ENCODE peak calls at places on chromosomes 12 and 14, in seven cellular contexts. One of them, this sample, is unnamed.

GRCh38 chr12:50505386-50505827 is 622 bp downstream of the DIP2B start:
- DNase-seq in H1: no peak
- DNase-seq in HepG2: no peak
- DNase-seq in GM12878: no peak
- DNase-seq in HCT116: no peak
- DNase-seq in SK-N-SH: peak; percentile 64
- DNase-seq in K562: peak; percentile 41
- DNase-seq in this sample: peak; percentile 29

GRCh38 chr12:64678248-64678647 is 68.0 kb downstream of the RASSF3 start:
- DNase-seq in HepG2: no peak
- DNase-seq in GM12878: no peak
- DNase-seq in SK-N-SH: no peak
- DNase-seq in HCT116: no peak
- DNase-seq in H1: no peak
- DNase-seq in K562: no peak
- DNase-seq in this sample: peak; percentile 67

GRCh38 chr12:114691810-114692557 is 8.0 kb upstream of the TBX3 start:
- DNase-seq in HCT116: no peak
- DNase-seq in K562: no peak
- DNase-seq in GM12878: no peak
- DNase-seq in HepG2: no peak
- DNase-seq in SK-N-SH: peak; percentile 11
- DNase-seq in H1: peak; percentile 69
- DNase-seq in this sample: peak; percentile 54

GRCh38 chr12:14443531-14443930 is 78.0 kb downstream of the ATF7IP start:
- DNase-seq in K562: no peak
- DNase-seq in HepG2: no peak
- DNase-seq in H1: no peak
- DNase-seq in GM12878: no peak
- DNase-seq in SK-N-SH: no peak
- DNase-seq in HCT116: no peak
- DNase-seq in this sample: no peak

GRCh38 chr12:106171117-106171750 is 32.5 kb upstream of the NUAK1 start:
- DNase-seq in H1: no peak
- DNase-seq in GM12878: no peak
- DNase-seq in HepG2: no peak
- DNase-seq in K562: no peak
- DNase-seq in SK-N-SH: no peak
- DNase-seq in HCT116: no peak
- DNase-seq in this sample: peak; percentile 43

GRCh38 chr14:89178802-89179201 is 238.2 kb downstream of the FOXN3 start:
- DNase-seq in SK-N-SH: no peak
- DNase-seq in H1: no peak
- DNase-seq in K562: no peak
- DNase-seq in GM12878: no peak
- DNase-seq in HepG2: no peak
- DNase-seq in HCT116: no peak
- DNase-seq in this sample: no peak

GRCh38 chr12:75603475-75603874 is 92.1 kb upstream of the KRR1 start:
- DNase-seq in K562: no peak
- DNase-seq in SK-N-SH: no peak
- DNase-seq in GM12878: no peak
- DNase-seq in H1: no peak
- DNase-seq in HCT116: no peak
- DNase-seq in HepG2: no peak
- DNase-seq in this sample: no peak

GRCh38 chr14:95518045-95518751 is 1.7 kb upstream of the SYNE3 start:
- DNase-seq in SK-N-SH: no peak
- DNase-seq in HepG2: no peak
- DNase-seq in GM12878: no peak
- DNase-seq in K562: no peak
- DNase-seq in H1: no peak
- DNase-seq in HCT116: no peak
- DNase-seq in this sample: no peak

GRCh38 chr12:122518908-122519307 is 7.8 kb downstream of the RSRC2 start:
- DNase-seq in HepG2: no peak
- DNase-seq in HCT116: no peak
- DNase-seq in H1: no peak
- DNase-seq in K562: no peak
- DNase-seq in GM12878: no peak
- DNase-seq in SK-N-SH: no peak
- DNase-seq in this sample: no peak

GRCh38 chr14:22976620-22977433 is 5.5 kb downstream of the AJUBA start:
- DNase-seq in HCT116: no peak
- DNase-seq in GM12878: no peak
- DNase-seq in SK-N-SH: no peak
- DNase-seq in K562: peak; percentile 47
- DNase-seq in H1: no peak
- DNase-seq in HepG2: peak; percentile 99
- DNase-seq in this sample: peak; percentile 74

GRCh38 chr14:76769636-76770292 is 8.5 kb downstream of the VASH1 start:
- DNase-seq in GM12878: no peak
- DNase-seq in K562: no peak
- DNase-seq in SK-N-SH: no peak
- DNase-seq in HepG2: no peak
- DNase-seq in HCT116: no peak
- DNase-seq in H1: peak; percentile 40
- DNase-seq in this sample: no peak

GRCh38 chr12:109020750-109021380 is at the start of gene SVOP:
- DNase-seq in HepG2: peak; percentile 63
- DNase-seq in HCT116: peak; percentile 29
- DNase-seq in SK-N-SH: peak; percentile 85
- DNase-seq in K562: peak; percentile 80
- DNase-seq in H1: peak; percentile 97
- DNase-seq in GM12878: no peak
- DNase-seq in this sample: peak; percentile 77

GRCh38 chr14:93014038-93015023 is 91.4 kb downstream of the CHGA start:
- DNase-seq in K562: no peak
- DNase-seq in H1: no peak
- DNase-seq in SK-N-SH: no peak
- DNase-seq in HepG2: no peak
- DNase-seq in GM12878: no peak
- DNase-seq in HCT116: no peak
- DNase-seq in this sample: no peak

GRCh38 chr14:92988786-92989755 is 66.1 kb downstream of the CHGA start:
- DNase-seq in SK-N-SH: no peak
- DNase-seq in HCT116: no peak
- DNase-seq in HepG2: no peak
- DNase-seq in H1: no peak
- DNase-seq in GM12878: no peak
- DNase-seq in K562: no peak
- DNase-seq in this sample: no peak

GRCh38 chr12:128803788-128804187 is 20.0 kb downstream of the SLC15A4 start:
- DNase-seq in K562: no peak
- DNase-seq in SK-N-SH: no peak
- DNase-seq in HepG2: no peak
- DNase-seq in GM12878: no peak
- DNase-seq in HCT116: no peak
- DNase-seq in H1: no peak
- DNase-seq in this sample: no peak

GRCh38 chr14:37215345-37215744 is 17.6 kb downstream of the MIPOL1 start:
- DNase-seq in SK-N-SH: no peak
- DNase-seq in HCT116: no peak
- DNase-seq in GM12878: no peak
- DNase-seq in HepG2: no peak
- DNase-seq in K562: no peak
- DNase-seq in H1: no peak
- DNase-seq in this sample: no peak

GRCh38 chr12:118061011-118061875 is at the start of gene WSB2:
- DNase-seq in K562: peak; percentile 92
- DNase-seq in SK-N-SH: peak; percentile 88
- DNase-seq in HCT116: no peak
- DNase-seq in HepG2: no peak
- DNase-seq in GM12878: no peak
- DNase-seq in H1: peak; percentile 70
- DNase-seq in this sample: peak; percentile 64

GRCh38 chr12:10364839-10365681 is 24.8 kb downstream of the KLRK1 start:
- DNase-seq in H1: no peak
- DNase-seq in SK-N-SH: peak; percentile 33
- DNase-seq in HepG2: peak; percentile 53
- DNase-seq in K562: no peak
- DNase-seq in HCT116: peak; percentile 71
- DNase-seq in GM12878: peak; percentile 53
- DNase-seq in this sample: no peak

DNA sequence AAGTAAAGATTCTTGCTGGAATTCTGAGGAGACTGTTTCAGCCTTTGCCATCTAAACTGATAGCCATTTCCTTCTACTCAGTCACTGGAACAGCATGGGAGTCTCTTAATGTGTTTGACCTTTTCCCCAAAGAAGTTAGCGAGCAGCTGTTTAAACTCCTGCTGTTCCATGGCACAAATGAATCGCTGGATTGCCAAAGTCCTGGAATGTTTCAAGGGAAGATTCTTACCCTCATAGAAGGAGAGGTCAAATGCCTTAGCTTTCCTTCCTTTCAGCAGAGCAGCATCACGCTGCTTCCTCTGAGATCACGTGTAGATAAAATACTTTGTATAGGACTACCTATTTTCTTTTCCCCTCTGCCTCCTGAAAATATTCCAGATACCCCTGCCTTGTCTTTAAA is 10.5 kb upstream of the NR2C1 start:
- DNase-seq in GM12878: no peak
- DNase-seq in HCT116: no peak
- DNase-seq in HepG2: no peak
- DNase-seq in K562: no peak
- DNase-seq in H1: no peak
- DNase-seq in SK-N-SH: no peak
- DNase-seq in this sample: no peak
- TF ChIP-seq JUND in GM12878: no peak
- TF ChIP-seq JUND in HCT116: no peak
- TF ChIP-seq JUND in HepG2: no peak
- TF ChIP-seq JUND in K562: no peak
- TF ChIP-seq JUND in H1: no peak
- TF ChIP-seq JUND in SK-N-SH: peak; percentile 7
- TF ChIP-seq JUND in this sample: no peak

DNA sequence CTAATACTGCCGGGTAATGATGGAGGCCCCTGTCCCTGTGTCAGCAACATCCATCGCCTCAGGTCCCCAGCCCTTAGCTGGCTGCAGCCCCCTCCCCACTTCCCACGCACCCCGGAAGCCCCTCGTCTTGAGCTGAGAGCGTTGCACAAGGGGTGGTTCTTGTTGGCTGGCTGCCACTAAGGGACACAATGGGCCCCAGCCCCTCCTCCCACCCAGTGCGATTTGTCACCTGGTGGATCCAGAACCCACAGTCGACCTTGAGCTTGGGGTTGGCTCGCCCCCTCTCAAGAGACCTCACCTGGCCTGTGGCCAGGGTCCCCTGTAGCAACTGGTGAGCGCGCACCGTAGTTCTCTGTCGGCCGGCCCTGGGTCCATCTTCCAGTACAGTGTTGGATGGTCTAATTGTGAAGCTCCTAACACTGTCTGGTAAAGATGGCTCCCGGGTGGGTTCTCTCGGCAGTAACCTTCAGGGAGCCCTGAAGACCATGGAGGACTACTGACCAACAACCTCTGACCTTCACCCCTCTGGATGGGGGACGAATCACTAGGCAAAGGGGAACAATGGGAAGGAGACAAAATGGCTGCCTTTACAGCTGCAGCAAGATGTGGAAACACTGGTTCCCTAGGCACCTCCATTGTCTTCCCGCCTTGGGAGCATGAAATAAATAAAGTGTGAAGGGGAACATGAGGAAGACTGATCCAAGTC is 6.6 kb downstream of the PHB2 start:
- DNase-seq in H1: no peak
- DNase-seq in HepG2: no peak
- DNase-seq in K562: no peak
- DNase-seq in HCT116: no peak
- DNase-seq in SK-N-SH: peak; percentile 24
- DNase-seq in GM12878: no peak
- DNase-seq in this sample: no peak
- TF ChIP-seq JUND in H1: no peak
- TF ChIP-seq JUND in HepG2: no peak
- TF ChIP-seq JUND in K562: no peak
- TF ChIP-seq JUND in HCT116: no peak
- TF ChIP-seq JUND in SK-N-SH: no peak
- TF ChIP-seq JUND in GM12878: no peak
- TF ChIP-seq JUND in this sample: no peak

GRCh38 chr12:91113621-91114020 is 2.3 kb upstream of the LUM start:
- DNase-seq in SK-N-SH: no peak
- DNase-seq in HepG2: no peak
- DNase-seq in GM12878: no peak
- DNase-seq in H1: no peak
- DNase-seq in K562: no peak
- DNase-seq in HCT116: no peak
- DNase-seq in this sample: no peak
- TF ChIP-seq JUND in SK-N-SH: no peak
- TF ChIP-seq JUND in HepG2: no peak
- TF ChIP-seq JUND in GM12878: no peak
- TF ChIP-seq JUND in H1: no peak
- TF ChIP-seq JUND in K562: no peak
- TF ChIP-seq JUND in HCT116: no peak
- TF ChIP-seq JUND in this sample: no peak

GRCh38 chr14:74508844-74509428 is 15.4 kb downstream of the ISCA2 start:
- DNase-seq in HepG2: no peak
- DNase-seq in HCT116: no peak
- DNase-seq in SK-N-SH: no peak
- DNase-seq in K562: no peak
- DNase-seq in GM12878: no peak
- DNase-seq in H1: no peak
- DNase-seq in this sample: no peak

GRCh38 chr14:74509587-74510210 is 16.1 kb downstream of the ISCA2 start:
- DNase-seq in K562: no peak
- DNase-seq in HCT116: no peak
- DNase-seq in GM12878: no peak
- DNase-seq in HepG2: no peak
- DNase-seq in H1: no peak
- DNase-seq in SK-N-SH: no peak
- DNase-seq in this sample: no peak

GRCh38 chr14:74511966-74512365 is 18.4 kb downstream of the ISCA2 start:
- DNase-seq in HCT116: no peak
- DNase-seq in SK-N-SH: no peak
- DNase-seq in H1: no peak
- DNase-seq in K562: no peak
- DNase-seq in GM12878: no peak
- DNase-seq in HepG2: no peak
- DNase-seq in this sample: no peak

GRCh38 chr14:74510955-74511354 is 17.4 kb downstream of the ISCA2 start:
- DNase-seq in H1: no peak
- DNase-seq in K562: no peak
- DNase-seq in HepG2: no peak
- DNase-seq in SK-N-SH: no peak
- DNase-seq in HCT116: no peak
- DNase-seq in GM12878: no peak
- DNase-seq in this sample: no peak

DNA sequence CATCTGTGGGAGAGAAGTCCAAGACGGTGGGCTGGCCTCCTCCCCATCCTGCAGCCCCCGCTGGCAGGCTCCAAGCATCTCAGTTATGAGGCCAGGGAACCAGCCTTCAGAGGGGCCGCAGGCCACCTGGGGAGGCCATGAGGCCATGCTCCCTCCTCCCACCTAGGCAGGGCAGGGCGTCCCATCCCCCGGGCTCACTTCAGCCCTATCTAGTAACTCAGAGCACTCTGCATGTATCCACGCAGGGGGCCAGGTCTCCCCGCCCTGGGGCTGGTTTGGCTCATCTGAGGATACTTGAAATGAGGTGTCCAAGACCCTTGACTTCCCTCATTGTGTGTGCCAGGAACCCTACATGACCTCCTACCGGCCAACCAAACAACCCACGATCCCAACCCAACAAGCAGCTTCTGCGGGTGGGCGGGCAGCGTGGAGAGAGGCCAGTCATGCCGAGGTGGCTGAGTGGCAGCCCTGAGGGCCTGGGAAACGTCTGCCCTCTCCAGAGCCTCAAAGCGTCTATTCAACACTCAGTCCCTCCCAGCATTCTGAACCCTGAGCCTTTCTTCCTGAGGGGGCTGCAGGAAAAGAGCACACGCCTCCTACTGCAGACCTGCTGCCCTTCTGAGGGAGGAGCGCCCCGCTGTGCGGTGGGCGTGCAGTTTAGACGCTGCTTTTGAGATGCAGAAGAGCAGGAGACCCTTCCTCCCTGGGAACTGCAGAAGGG is 16.8 kb downstream of the ISCA2 start:
- DNase-seq in K562: no peak
- DNase-seq in HepG2: peak; percentile 25
- DNase-seq in HCT116: no peak
- DNase-seq in GM12878: no peak
- DNase-seq in H1: no peak
- DNase-seq in SK-N-SH: no peak
- DNase-seq in this sample: no peak
- TF ChIP-seq JUND in K562: no peak
- TF ChIP-seq JUND in HepG2: no peak
- TF ChIP-seq JUND in HCT116: no peak
- TF ChIP-seq JUND in GM12878: no peak
- TF ChIP-seq JUND in H1: no peak
- TF ChIP-seq JUND in SK-N-SH: no peak
- TF ChIP-seq JUND in this sample: no peak

This sample was measured in T47D.